ENCODE peak calls at places on chromosomes 1 and 21, in four cellular contexts. F is A673, A is tibial artery, D is stomach. J is an unnamed sample.

GRCh38 chr1:8763888-8764287 is 53.6 kb downstream of the RERE start:
- DNase-seq in F (peak; percentile 38), A (no peak), D (no peak), J (no peak)

GRCh38 chr1:237814319-237814924 is 76.3 kb downstream of the ZP4 start:
- DNase-seq in F (peak; percentile 40), A (no peak), D (no peak), J (no peak)

GRCh38 chr1:214862421-214862820 is 220.1 kb upstream of the KCNK2 start:
- DNase-seq in F (no peak), A (no peak), D (no peak), J (no peak)

GRCh38 chr1:15423355-15424077 is 13.8 kb downstream of the EFHD2 start:
- DNase-seq in F (no peak), A (no peak), D (no peak), J (no peak)

GRCh38 chr1:107964397-107965111 is 426 bp downstream of the VAV3 start:
- DNase-seq in F (peak; percentile 6), A (no peak), D (peak; percentile 37), J (no peak)

GRCh38 chr1:210598135-210598652 is 269.5 kb downstream of the HHAT start:
- DNase-seq in F (peak; percentile 58), A (peak; percentile 81), D (no peak), J (peak; percentile 72)

GRCh38 chr1:243313635-243314536 is 58.0 kb downstream of the SDCCAG8 start:
- DNase-seq in F (no peak), A (no peak), D (no peak), J (no peak)

GRCh38 chr1:74463301-74463988 is 49.0 kb downstream of the LRRC53 start:
- DNase-seq in F (peak; percentile 4), A (no peak), D (no peak), J (no peak)

GRCh38 chr1:118381197-118381596 is 196.2 kb upstream of the SPAG17 start:
- DNase-seq in F (no peak), A (no peak), D (no peak), J (no peak)

GRCh38 chr1:48644950-48645605 is 131.6 kb downstream of the BEND5 start:
- DNase-seq in F (no peak), A (no peak), D (no peak), J (no peak)

GRCh38 chr1:184623404-184623803 is 131.3 kb downstream of the EDEM3 start:
- DNase-seq in F (no peak), A (no peak), D (no peak), J (no peak)

GRCh38 chr21:45393833-45394638 is 10.9 kb upstream of the COL18A1 start:
- DNase-seq in F (no peak), A (peak; percentile 46), D (no peak), J (no peak)

GRCh38 chr1:9825101-9826074 is 1.6 kb upstream of the CLSTN1 start:
- DNase-seq in F (peak; percentile 58), A (peak; percentile 85), D (peak; percentile 82), J (peak; percentile 74)

GRCh38 chr1:119859647-119860046 is 36.7 kb downstream of the ADAM30 start:
- DNase-seq in F (peak; percentile 41), A (no peak), D (no peak), J (no peak)

GRCh38 chr1:229124471-229125198 is 146.3 kb upstream of the RAB4A start:
- DNase-seq in F (no peak), A (no peak), D (peak; percentile 52), J (no peak)

GRCh38 chr1:80417651-80418050 is 1383.1 kb upstream of the ADGRL2 start:
- DNase-seq in F (no peak), A (no peak), D (no peak), J (no peak)

GRCh38 chr1:147273409-147274307 is 31.2 kb downstream of the CHD1L start:
- DNase-seq in F (peak; percentile 80), A (no peak), D (no peak), J (no peak)

GRCh38 chr21:39660596-39660995 is 47.9 kb downstream of the B3GALT5 start:
- DNase-seq in F (no peak), A (no peak), D (no peak), J (no peak)

GRCh38 chr1:23557471-23558124 is 1.7 kb downstream of the ID3 start:
- DNase-seq in F (no peak), A (no peak), D (no peak), J (no peak)

GRCh38 chr21:37146320-37147225 is 73.5 kb downstream of the TTC3 start:
- DNase-seq in F (peak; percentile 59), A (no peak), D (no peak), J (no peak)

GRCh38 chr21:42212261-42212660 is 6.7 kb upstream of the ABCG1 start:
- DNase-seq in F (no peak), A (no peak), D (no peak), J (no peak)

GRCh38 chr1:19122668-19123067 is 87.4 kb downstream of the UBR4 start:
- DNase-seq in F (no peak), A (no peak), D (peak; percentile 82), J (no peak)

GRCh38 chr1:201763439-201764140 is 65.4 kb upstream of the IPO9 start:
- DNase-seq in F (peak; percentile 44), A (no peak), D (no peak), J (no peak)

GRCh38 chr1:201760516-201760915 is 68.4 kb upstream of the IPO9 start:
- DNase-seq in F (peak; percentile 35), A (no peak), D (no peak), J (no peak)

GRCh38 chr1:201761871-201762270 is 67.1 kb upstream of the IPO9 start:
- DNase-seq in F (no peak), A (no peak), D (no peak), J (no peak)

GRCh38 chr1:201759194-201759814 is 69.7 kb upstream of the IPO9 start:
- DNase-seq in F (no peak), A (no peak), D (no peak), J (no peak)

GRCh38 chr1:201761178-201761577 is 67.8 kb upstream of the IPO9 start:
- DNase-seq in F (no peak), A (no peak), D (no peak), J (no peak)
- H3K27ac ChIP-seq in F (no peak overlapping the region), A (peak overlapping the region; percentile 54), D (peak overlapping the region; percentile 35), J (peak overlapping the region; percentile 22)

DNA sequence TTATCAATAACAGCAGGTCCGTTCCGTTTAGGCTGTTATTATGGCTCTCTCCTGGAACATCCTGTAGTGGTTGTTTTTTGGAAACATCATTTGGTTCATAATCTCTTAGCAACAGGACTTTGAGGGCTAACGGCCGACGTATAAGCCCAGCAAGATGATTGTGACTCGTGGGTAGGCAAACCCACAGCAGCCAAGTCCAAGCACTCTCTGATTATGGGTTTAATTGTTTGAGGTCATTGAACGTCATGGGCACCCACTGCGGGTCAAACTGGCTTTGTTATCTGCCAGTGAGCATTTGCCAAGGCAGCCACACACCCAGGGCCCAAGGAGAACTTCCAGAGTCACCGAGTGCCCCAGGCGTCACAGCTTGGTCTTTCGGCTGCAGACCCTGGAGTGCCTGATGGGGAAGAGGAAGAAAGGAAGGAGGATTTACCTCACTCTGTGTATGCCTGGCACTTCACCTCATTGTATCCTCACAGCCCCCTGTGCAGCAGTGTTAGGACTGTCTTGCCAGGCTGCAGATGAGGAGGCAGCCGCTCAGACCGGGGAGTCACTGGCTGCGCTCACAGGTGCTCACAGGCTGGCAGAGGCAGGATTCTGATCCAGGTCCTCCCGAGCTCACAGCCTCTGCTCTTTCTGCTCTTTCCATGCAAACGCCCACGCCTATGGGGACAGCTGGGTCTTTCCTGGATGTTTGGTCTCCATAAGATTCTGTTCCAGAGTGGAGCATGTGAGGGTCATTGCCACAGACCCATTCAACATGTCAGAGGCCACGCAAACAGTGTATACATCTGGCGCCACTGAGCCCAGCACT is 30.8 kb upstream of the EPS8L3 start:
- DNase-seq in F (no peak), A (peak; percentile 57), D (peak; percentile 47), J (peak; percentile 8)
- H3K27ac ChIP-seq in F (no peak overlapping the region), A (no peak overlapping the region), D (peak overlapping the region; percentile 56), J (no peak overlapping the region)

GRCh38 chr1:156959414-156959813 is 39.0 kb downstream of the LRRC71 start:
- DNase-seq in F (no peak), A (no peak), D (no peak), J (peak; percentile 56)
- H3K27ac ChIP-seq in F (no peak overlapping the region), A (no peak overlapping the region), D (no peak overlapping the region), J (peak overlapping the region; percentile 58)

GRCh38 chr1:35288761-35289160 is 20.3 kb downstream of the ZMYM4 start:
- DNase-seq in F (no peak), A (no peak), D (no peak), J (no peak)
- H3K27ac ChIP-seq in F (no peak overlapping the region), A (no peak overlapping the region), D (peak overlapping the region; percentile 5), J (no peak overlapping the region)

DNA sequence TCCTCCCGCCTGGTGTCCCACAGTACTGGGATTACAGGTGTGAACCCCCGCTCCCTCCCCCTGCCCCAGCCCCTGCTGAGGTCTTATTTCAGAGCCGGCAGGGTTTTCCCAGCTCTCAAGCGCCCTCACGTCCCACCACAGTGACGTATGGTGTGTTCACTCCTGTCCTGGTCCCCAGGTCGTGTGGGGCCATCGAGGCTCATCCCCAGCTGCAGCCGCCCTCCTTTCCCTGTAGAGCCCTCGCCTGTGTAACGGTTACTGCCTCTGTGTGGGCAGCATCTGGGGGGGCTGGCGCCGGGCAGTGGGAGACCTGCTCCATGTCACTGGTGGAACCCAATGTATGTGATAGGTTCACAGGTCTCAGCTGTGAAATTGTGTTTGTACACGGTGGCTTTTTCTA is 23.2 kb downstream of the SKI start:
- DNase-seq in F (no peak), A (no peak), D (no peak), J (no peak)
- H3K27ac ChIP-seq in F (no peak overlapping the region), A (peak overlapping the region; percentile 17), D (no peak overlapping the region), J (peak overlapping the region; percentile 18)

GRCh38 chr21:21740207-21740606 is 742.0 kb downstream of the NCAM2 start:
- DNase-seq in F (no peak), A (no peak), D (no peak), J (no peak)
- H3K27ac ChIP-seq in F (no peak overlapping the region), A (no peak overlapping the region), D (no peak overlapping the region), J (no peak overlapping the region)

GRCh38 chr1:204683284-204684205 is 2.0 kb downstream of the LRRN2 start:
- DNase-seq in F (no peak), A (peak; percentile 19), D (no peak), J (no peak)

GRCh38 chr1:204684551-204685235 is 845 bp downstream of the LRRN2 start:
- DNase-seq in F (no peak), A (peak; percentile 60), D (no peak), J (no peak)

GRCh38 chr1:204684206-204684536 is 1.4 kb downstream of the LRRN2 start:
- DNase-seq in F (no peak), A (peak; percentile 50), D (no peak), J (no peak)

GRCh38 chr1:204688007-204688406 is 2.5 kb upstream of the LRRN2 start:
- DNase-seq in F (no peak), A (no peak), D (no peak), J (no peak)

DNA sequence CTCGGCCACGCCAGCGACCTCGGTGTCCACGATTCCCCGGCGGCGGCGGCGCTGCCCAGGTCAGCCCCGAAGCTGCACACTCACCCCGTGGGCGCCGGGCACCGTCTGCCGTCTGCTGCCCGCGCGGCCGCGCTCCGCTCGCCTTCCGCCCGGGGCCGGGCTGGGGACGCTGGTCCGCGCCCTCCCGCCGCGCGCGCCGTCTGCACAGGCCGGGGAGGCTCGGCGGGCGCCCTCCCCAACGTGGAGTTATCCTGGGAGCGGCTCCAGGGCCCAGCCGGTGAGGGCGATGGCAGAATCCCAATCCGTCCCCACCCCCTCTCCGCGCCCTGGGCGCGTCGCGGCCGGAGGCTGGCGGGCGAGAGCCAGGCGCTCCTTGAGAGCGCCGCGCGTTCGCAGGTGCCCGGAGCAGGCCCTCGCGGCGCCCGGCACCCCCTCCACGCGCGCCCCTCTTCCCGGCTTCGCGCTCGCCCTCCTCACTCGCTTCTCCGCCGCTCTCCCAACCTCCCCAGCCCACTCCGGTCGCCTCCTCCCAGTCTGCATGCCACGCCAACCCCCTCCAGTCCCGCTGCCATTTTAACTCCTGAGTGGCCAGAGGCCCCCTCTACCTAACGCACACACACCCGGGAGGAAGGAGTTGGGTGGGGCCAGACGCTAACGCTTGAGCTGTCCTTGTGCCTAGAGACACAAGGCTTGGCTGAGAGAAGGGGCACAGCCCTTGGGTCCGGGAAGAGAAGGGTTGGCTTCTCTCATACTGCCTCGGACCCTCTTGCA is at the start of gene LRRN2:
- DNase-seq in F (no peak), A (peak; percentile 55), D (no peak), J (no peak)
- H3K27ac ChIP-seq in F (no peak within 1 kb of the TSS), A (no peak within 1 kb of the TSS), D (no peak within 1 kb of the TSS), J (no peak within 1 kb of the TSS)